ENCODE peak calls at places on chromosome 9, in nine cellular contexts. Y, S, O, Z, H, C, I, T and P are unnamed samples.

GRCh38 chr9:24459898-24460297 is 85.8 kb downstream of the IZUMO3 start:
- DNase-seq in Y (no peak), S (no peak), O (no peak), Z (no peak), H (no peak), C (no peak), I (no peak), T (peak; percentile 55), P (no peak)

GRCh38 chr9:92422611-92423010 is 1.7 kb downstream of the OMD start:
- DNase-seq in Y (no peak), S (no peak), O (no peak), Z (no peak), H (no peak), C (no peak), I (no peak), T (no peak), P (no peak)

GRCh38 chr9:136550439-136551085 is 4.7 kb upstream of the NOTCH1 start:
- DNase-seq in Y (no peak), S (peak; percentile 18), O (no peak), Z (no peak), H (no peak), C (no peak), I (no peak), T (no peak), P (no peak)

GRCh38 chr9:29044959-29045358 is 1471.7 kb upstream of the C9orf72 start:
- DNase-seq in Y (no peak), S (no peak), O (no peak), Z (no peak), H (no peak), C (no peak), I (peak; percentile 10), T (no peak), P (no peak)

GRCh38 chr9:93890436-93890935 is 64.7 kb downstream of the BARX1 start:
- DNase-seq in Y (no peak), S (no peak), O (no peak), Z (no peak), H (no peak), C (no peak), I (no peak), T (no peak), P (no peak)

GRCh38 chr9:119758990-119759389 is 389.8 kb upstream of the BRINP1 start:
- DNase-seq in Y (no peak), S (no peak), O (no peak), Z (no peak), H (no peak), C (no peak), I (no peak), T (no peak), P (no peak)

GRCh38 chr9:18256574-18256973 is 217.4 kb upstream of the ADAMTSL1 start:
- DNase-seq in Y (no peak), S (no peak), O (no peak), Z (peak; percentile 9), H (peak; percentile 19), C (no peak), I (no peak), T (no peak), P (no peak)

GRCh38 chr9:14211564-14211963 is 102.4 kb downstream of the NFIB start:
- DNase-seq in Y (no peak), S (no peak), O (no peak), Z (no peak), H (no peak), C (no peak), I (no peak), T (no peak), P (no peak)

GRCh38 chr9:131670247-131670681 is 69.6 kb downstream of the RAPGEF1 start:
- DNase-seq in Y (peak; percentile 85), S (peak; percentile 51), O (peak; percentile 69), Z (no peak), H (no peak), C (no peak), I (no peak), T (no peak), P (no peak)

GRCh38 chr9:16192403-16193017 is 639.7 kb downstream of the CCDC171 start:
- DNase-seq in Y (no peak), S (no peak), O (no peak), Z (no peak), H (no peak), C (no peak), I (no peak), T (peak; percentile 77), P (no peak)

GRCh38 chr9:16196206-16196605 is 643.4 kb downstream of the CCDC171 start:
- DNase-seq in Y (no peak), S (no peak), O (no peak), Z (no peak), H (no peak), C (no peak), I (no peak), T (peak; percentile 55), P (no peak)

GRCh38 chr9:16197578-16198370 is 644.9 kb downstream of the CCDC171 start:
- DNase-seq in Y (no peak), S (no peak), O (no peak), Z (no peak), H (no peak), C (no peak), I (no peak), T (no peak), P (no peak)

GRCh38 chr9:16191237-16191636 is 638.4 kb downstream of the CCDC171 start:
- DNase-seq in Y (no peak), S (no peak), O (no peak), Z (no peak), H (no peak), C (no peak), I (no peak), T (peak; percentile 56), P (no peak)

GRCh38 chr9:16191691-16192402 is 639.0 kb downstream of the CCDC171 start:
- DNase-seq in Y (peak; percentile 81), S (peak; percentile 81), O (peak; percentile 71), Z (peak; percentile 76), H (peak; percentile 88), C (peak; percentile 95), I (peak; percentile 16), T (peak; percentile 96), P (peak; percentile 93)
- TF ChIP-seq CTCF in Y (peak; percentile 84), S (peak; percentile 83), O (no peak), Z (peak; percentile 86), H (peak; percentile 72), C (peak; percentile 92), I (peak; percentile 80), T (peak; percentile 92), P (peak; percentile 89)

DNA sequence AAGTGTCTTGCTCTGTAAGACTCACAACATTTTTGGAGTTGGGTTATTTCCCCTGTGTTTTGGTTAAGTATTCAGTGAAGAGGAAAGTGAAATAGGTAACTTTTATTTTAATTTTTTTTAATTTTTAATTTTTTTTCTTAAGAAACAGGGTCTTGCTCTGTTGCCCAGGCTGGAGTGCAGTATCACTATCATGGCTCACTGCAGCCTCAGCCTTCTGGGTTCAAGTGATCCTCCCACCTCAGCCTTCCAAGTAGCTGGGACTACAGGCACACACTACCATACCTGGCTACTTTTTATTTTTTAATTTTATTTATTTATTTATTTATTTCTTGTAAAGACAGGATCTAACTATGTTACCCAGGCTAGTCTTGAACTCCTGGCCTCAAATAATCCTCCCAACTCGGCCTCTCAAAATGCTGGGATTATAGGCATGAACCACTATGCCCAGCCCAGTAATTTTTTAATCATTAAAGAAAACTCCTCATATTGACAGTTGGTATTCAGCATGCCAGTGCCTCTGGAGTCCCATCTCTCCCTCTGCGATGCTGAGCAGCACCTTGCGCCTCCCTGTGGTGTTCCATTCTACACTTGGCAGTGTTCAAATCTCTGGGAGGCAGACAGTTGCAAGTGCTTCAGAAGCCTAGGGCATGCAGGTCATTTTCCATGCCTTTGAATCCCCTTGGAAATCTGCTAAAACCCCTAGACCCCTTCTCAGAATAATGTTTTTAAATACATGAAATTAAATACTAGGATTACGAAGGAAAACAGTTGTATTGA is 41.1 kb downstream of the GARNL3 start:
- DNase-seq in Y (no peak), S (no peak), O (no peak), Z (no peak), H (no peak), C (no peak), I (peak; percentile 16), T (no peak), P (no peak)
- TF ChIP-seq CTCF in Y (no peak), S (no peak), O (no peak), Z (no peak), H (no peak), C (no peak), I (peak; percentile 25), T (no peak), P (no peak)

GRCh38 chr9:110691002-110691549 is 22.5 kb downstream of the MUSK start:
- DNase-seq in Y (no peak), S (no peak), O (no peak), Z (no peak), H (no peak), C (no peak), I (no peak), T (peak; percentile 40), P (no peak)
- TF ChIP-seq CTCF in Y (no peak), S (no peak), O (no peak), Z (no peak), H (no peak), C (no peak), I (no peak), T (no peak), P (no peak)

GRCh38 chr9:89592963-89593775 is 11.6 kb upstream of the GADD45G start:
- DNase-seq in Y (no peak), S (no peak), O (no peak), Z (peak; percentile 50), H (no peak), C (peak; percentile 82), I (no peak), T (no peak), P (peak; percentile 45)
- TF ChIP-seq CTCF in Y (no peak), S (no peak), O (no peak), Z (peak; percentile 33), H (no peak), C (peak; percentile 44), I (no peak), T (no peak), P (no peak)

GRCh38 chr9:77132991-77133390 is 44.3 kb upstream of the VPS13A start:
- DNase-seq in Y (no peak), S (no peak), O (no peak), Z (no peak), H (no peak), C (no peak), I (no peak), T (no peak), P (no peak)
- TF ChIP-seq CTCF in Y (no peak), S (no peak), O (no peak), Z (no peak), H (no peak), C (no peak), I (no peak), T (no peak), P (no peak)